ENCODE peak calls at places on chromosomes 13 and 19, in eight cellular contexts. D is bronchial epithelial cell; S is cardiac muscle cell; J is Peyer's patch; K is esophagus squamous epithelium; I is WTC11; H is tibial nerve; O is CD8-positive, alpha-beta T cell. C is an unnamed sample.

GRCh38 chr13:109357751-109358150 is 428.6 kb downstream of the IRS2 start:
- DNase-seq in D (no peak), S (no peak), J (no peak), K (no peak), I (no peak), H (no peak), O (no peak), C (no peak)

GRCh38 chr13:48431431-48431830 is 18.5 kb upstream of the LPAR6 start:
- DNase-seq in D (no peak), S (peak), J (no peak), K (no peak), I (no peak), H (no peak), O (no peak), C (no peak)

GRCh38 chr13:24626449-24626848 is 53.8 kb upstream of the ATP12A start:
- DNase-seq in D (no peak), S (no peak), J (no peak), K (no peak), I (no peak), H (no peak), O (peak), C (no peak)

GRCh38 chr19:998064-998463 is 2.2 kb upstream of the GRIN3B start:
- DNase-seq in D (no peak), S (no peak), J (no peak), K (no peak), I (no peak), H (no peak), O (no peak), C (no peak)

GRCh38 chr19:2047449-2048103 is 3.5 kb downstream of the MKNK2 start:
- DNase-seq in D (no peak), S (no peak), J (peak), K (no peak), I (no peak), H (no peak), O (no peak), C (no peak)

GRCh38 chr19:13817018-13817614 is 21.9 kb downstream of the ZSWIM4 start:
- DNase-seq in D (no peak), S (no peak), J (peak), K (no peak), I (peak), H (no peak), O (no peak), C (no peak)

GRCh38 chr13:113211774-113212173 is 2.4 kb downstream of the CUL4A start:
- DNase-seq in D (no peak), S (no peak), J (no peak), K (no peak), I (peak), H (no peak), O (no peak), C (peak)

GRCh38 chr19:54256250-54257115 is 590 bp downstream of the LILRB5 start:
- DNase-seq in D (no peak), S (no peak), J (no peak), K (no peak), I (no peak), H (no peak), O (no peak), C (no peak)

GRCh38 chr19:28582344-28582743 is 630.6 kb downstream of the UQCRFS1 start:
- DNase-seq in D (no peak), S (no peak), J (no peak), K (no peak), I (no peak), H (no peak), O (no peak), C (no peak)

GRCh38 chr13:44818428-44818827 is 170.8 kb downstream of the NUFIP1 start:
- DNase-seq in D (peak), S (peak), J (no peak), K (no peak), I (no peak), H (no peak), O (no peak), C (no peak)

GRCh38 chr19:56765107-56765506 is 75.4 kb downstream of the PEG3 start:
- DNase-seq in D (no peak), S (peak), J (peak), K (no peak), I (no peak), H (no peak), O (no peak), C (no peak)

GRCh38 chr13:34657716-34658115 is 284.4 kb upstream of the NBEA start:
- DNase-seq in D (peak), S (no peak), J (no peak), K (no peak), I (no peak), H (no peak), O (no peak), C (no peak)

GRCh38 chr19:45161715-45162463 is 1.1 kb upstream of the NKPD1 start:
- DNase-seq in D (no peak), S (peak), J (no peak), K (no peak), I (peak), H (no peak), O (no peak), C (peak)

GRCh38 chr19:35509018-35509652 is 4.3 kb downstream of the DMKN start:
- DNase-seq in D (peak), S (no peak), J (no peak), K (no peak), I (peak), H (no peak), O (peak), C (peak)

GRCh38 chr19:29886535-29886934 is 55.5 kb upstream of the URI1 start:
- DNase-seq in D (no peak), S (no peak), J (no peak), K (no peak), I (no peak), H (no peak), O (no peak), C (no peak)

GRCh38 chr13:41919741-41920487 is 41.0 kb downstream of the VWA8 start:
- DNase-seq in D (no peak), S (no peak), J (no peak), K (no peak), I (no peak), H (no peak), O (no peak), C (no peak)

GRCh38 chr13:102688306-102688973 is 6.4 kb downstream of the METTL21C start:
- DNase-seq in D (no peak), S (no peak), J (no peak), K (no peak), I (no peak), H (no peak), O (no peak), C (no peak)

GRCh38 chr19:35031072-35031881 is 1.0 kb downstream of the SCN1B start:
- DNase-seq in D (no peak), S (peak), J (no peak), K (no peak), I (peak), H (no peak), O (no peak), C (no peak)

GRCh38 chr13:97266328-97266727 is 44.2 kb downstream of the MBNL2 start:
- DNase-seq in D (no peak), S (no peak), J (no peak), K (no peak), I (peak), H (no peak), O (no peak), C (no peak)

GRCh38 chr13:94416454-94417080 is 62.9 kb downstream of the DCT start:
- DNase-seq in D (peak), S (peak), J (no peak), K (no peak), I (peak), H (no peak), O (no peak), C (peak)

GRCh38 chr19:58045411-58046050 is 11.7 kb downstream of the ZSCAN1 start:
- DNase-seq in D (no peak), S (no peak), J (no peak), K (no peak), I (no peak), H (no peak), O (no peak), C (no peak)

GRCh38 chr13:100597253-100597652 is 8.7 kb upstream of the GGACT start:
- DNase-seq in D (no peak), S (no peak), J (no peak), K (no peak), I (no peak), H (no peak), O (no peak), C (no peak)

GRCh38 chr19:1668339-1669123 is 16.1 kb upstream of the TCF3 start:
- DNase-seq in D (no peak), S (peak), J (no peak), K (no peak), I (no peak), H (no peak), O (no peak), C (peak)

GRCh38 chr19:11551603-11552235 is 7.3 kb downstream of the ELOF1 start:
- DNase-seq in D (no peak), S (peak), J (no peak), K (no peak), I (peak), H (no peak), O (no peak), C (peak)

GRCh38 chr13:87166348-87166747 is 504.8 kb upstream of the SLITRK5 start:
- DNase-seq in D (no peak), S (no peak), J (no peak), K (no peak), I (no peak), H (no peak), O (no peak), C (no peak)

GRCh38 chr13:108915095-108915633 is 285.8 kb downstream of the MYO16 start:
- DNase-seq in D (peak), S (peak), J (no peak), K (no peak), I (no peak), H (no peak), O (no peak), C (no peak)

DNA sequence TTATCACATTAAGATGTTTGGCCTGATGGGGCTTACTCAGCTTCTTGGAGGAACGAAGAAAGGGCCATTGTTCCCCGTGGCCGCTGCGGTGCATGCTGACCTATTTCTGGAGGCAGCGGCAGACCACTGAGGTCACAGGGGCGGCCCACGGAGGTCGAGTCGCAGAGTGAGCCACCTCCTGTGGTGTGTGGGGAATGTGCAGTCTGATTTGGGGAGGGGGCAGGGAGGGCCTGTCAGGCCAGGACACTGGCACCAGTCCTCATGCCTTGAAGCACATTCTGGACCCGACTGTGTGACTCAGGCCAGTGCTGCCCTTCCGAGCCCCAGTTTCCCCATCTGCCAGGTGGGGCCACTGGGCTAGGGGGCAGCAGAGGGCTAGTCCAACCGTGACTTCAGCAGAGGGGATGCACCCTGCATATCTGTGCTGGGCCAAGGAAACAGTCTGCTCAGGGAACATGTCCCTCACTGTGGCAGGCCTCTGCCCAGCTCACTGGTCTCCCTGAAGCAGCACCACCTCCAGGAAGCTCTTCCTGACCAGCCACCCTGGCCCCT is 6.3 kb downstream of the SLC7A10 start:
- DNase-seq in D (no peak), S (peak), J (no peak), K (no peak), I (peak), H (no peak), O (no peak), C (no peak)
- TF ChIP-seq CTCF in D (peak), S (peak), J (no peak), K (no peak), I (peak), H (no peak), O (no peak), C (no peak)

GRCh38 chr19:49799798-49800376 is 13.2 kb downstream of the FUZ start:
- DNase-seq in D (no peak), S (no peak), J (no peak), K (no peak), I (peak), H (no peak), O (no peak), C (peak)
- TF ChIP-seq CTCF in D (no peak), S (peak), J (no peak), K (no peak), I (peak), H (no peak), O (no peak), C (no peak)

DNA sequence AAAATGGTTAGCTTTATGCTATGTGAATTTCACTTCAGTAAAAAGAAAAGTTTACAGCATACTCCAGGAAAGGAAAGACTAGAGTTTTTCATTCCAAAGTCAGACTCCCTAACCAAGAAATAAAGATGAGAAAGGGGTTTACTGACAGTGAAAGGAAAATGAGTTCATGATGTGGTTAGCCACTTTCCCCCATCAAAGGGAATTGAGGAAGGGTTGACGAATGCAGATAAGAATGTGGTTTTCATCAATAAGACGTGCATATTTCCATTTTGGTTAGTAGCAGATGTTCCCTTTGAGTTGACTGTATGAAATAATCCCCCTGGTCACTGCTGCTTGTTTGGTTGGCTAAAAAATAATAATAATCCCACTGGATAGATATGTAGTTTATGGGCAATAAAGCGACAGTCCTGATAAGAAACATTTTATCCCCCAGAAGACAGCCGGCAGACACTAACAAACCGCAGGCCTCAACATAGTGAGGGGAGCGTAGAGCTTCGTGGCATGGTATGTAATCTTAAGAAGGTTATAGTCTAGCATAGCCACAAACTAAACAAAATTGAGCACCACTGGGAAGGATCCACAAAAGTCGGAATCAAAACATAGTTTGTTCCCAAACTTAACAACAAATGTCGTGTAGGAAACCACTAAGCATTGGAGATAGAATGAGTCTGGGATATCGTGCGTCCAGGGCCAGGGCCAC is 114.8 kb downstream of the COL4A2 start:
- DNase-seq in D (no peak), S (peak), J (no peak), K (no peak), I (no peak), H (no peak), O (no peak), C (no peak)
- TF ChIP-seq CTCF in D (no peak), S (no peak), J (no peak), K (no peak), I (no peak), H (no peak), O (no peak), C (no peak)

GRCh38 chr19:49430678-49431329 is 5.6 kb downstream of the GFY start:
- DNase-seq in D (no peak), S (no peak), J (no peak), K (no peak), I (no peak), H (no peak), O (no peak), C (no peak)
- TF ChIP-seq CTCF in D (peak), S (peak), J (no peak), K (no peak), I (peak), H (no peak), O (peak), C (peak)

DNA sequence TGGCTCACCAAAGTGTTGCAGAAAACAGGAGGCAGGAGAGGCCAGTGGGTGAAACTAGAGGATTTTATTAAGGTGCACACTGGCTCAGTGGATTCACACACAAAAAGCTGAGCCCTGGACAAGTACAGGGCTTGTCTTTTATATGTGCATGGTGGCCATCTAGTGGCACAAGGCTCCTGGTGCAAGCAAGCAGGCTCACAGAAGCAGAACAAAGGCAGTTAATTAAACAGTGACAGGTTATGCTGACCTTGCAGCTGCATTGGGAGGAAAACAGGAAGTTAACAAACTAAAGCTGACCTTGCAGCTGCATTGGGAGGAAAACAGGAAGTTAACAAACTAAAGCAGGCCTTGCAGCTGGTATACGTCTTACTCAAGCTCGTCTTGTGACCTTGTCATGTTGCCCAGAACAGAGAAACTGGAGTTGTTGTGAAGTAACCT is 65.3 kb upstream of the ZNF681 start:
- DNase-seq in D (peak), S (peak), J (no peak), K (no peak), I (peak), H (no peak), O (no peak), C (peak)
- TF ChIP-seq CTCF in D (no peak), S (no peak), J (no peak), K (no peak), I (peak), H (no peak), O (no peak), C (no peak)